ENCODE peak calls at places on chromosomes 7 and 10, in four cellular contexts. K is GDM1; Z is stimulated activated CD4-positive, alpha-beta T cell treated with anti-CD3 and anti-CD28 coated beads, Interleukin-4, amount 100 ng/mL, for 1 hour; A is amygdala. F is an unnamed sample.

GRCh38 chr10:16964571-16965241 is 147.5 kb upstream of the RSU1 start:
- DNase-seq in K (no peak), A (no peak), Z (no peak), F (no peak)

GRCh38 chr7:102260856-102261255 is 25.8 kb upstream of the SH2B2 start:
- DNase-seq in A (peak), K (no peak), Z (no peak), F (no peak)

GRCh38 chr10:123997486-123998196 is 95.8 kb downstream of the CHST15 start:
- DNase-seq in Z (no peak), A (no peak), K (no peak), F (peak)

GRCh38 chr7:41685684-41686083 is 17.2 kb downstream of the INHBA start:
- DNase-seq in Z (no peak), A (no peak), K (no peak), F (no peak)

GRCh38 chr7:31633894-31634494 is 53.0 kb upstream of the PPP1R17 start:
- DNase-seq in A (no peak), Z (no peak), K (no peak), F (no peak)

GRCh38 chr10:44177610-44178009 is 207.3 kb downstream of the CXCL12 start:
- DNase-seq in K (no peak), Z (no peak), A (no peak), F (no peak)

GRCh38 chr10:58385784-58386112 is 538 bp downstream of the TFAM start:
- DNase-seq in Z (peak), K (no peak), A (no peak), F (no peak)

GRCh38 chr7:48962821-48963505 is 38.6 kb downstream of the CDC14C start:
- DNase-seq in K (no peak), A (no peak), Z (no peak), F (no peak)

GRCh38 chr7:17910377-17910776 is 29.9 kb downstream of the SNX13 start:
- DNase-seq in K (no peak), Z (no peak), A (no peak), F (no peak)

GRCh38 chr7:68807681-68808080 is 790.6 kb upstream of the AUTS2 start:
- DNase-seq in Z (no peak), K (no peak), A (no peak), F (no peak)

GRCh38 chr10:35447693-35448407 is 111.5 kb downstream of the CCNY start:
- DNase-seq in Z (no peak), K (no peak), A (no peak), F (no peak)

GRCh38 chr10:48506147-48506917 is 98.5 kb downstream of the ARHGAP22 start:
- DNase-seq in A (no peak), Z (no peak), K (peak), F (no peak)

GRCh38 chr10:121696854-121697253 is 98.6 kb upstream of the FGFR2 start:
- DNase-seq in K (no peak), Z (no peak), A (no peak), F (no peak)

GRCh38 chr7:87231243-87231642 is 11.7 kb upstream of the TMEM243 start:
- DNase-seq in A (peak), K (no peak), Z (no peak), F (no peak)

GRCh38 chr10:26269754-26270153 is 53.2 kb downstream of the GAD2 start:
- DNase-seq in K (peak), Z (no peak), A (no peak), F (no peak)

GRCh38 chr10:2525781-2526180 is 541.6 kb upstream of the PFKP start:
- DNase-seq in A (no peak), K (no peak), Z (no peak), F (no peak)

GRCh38 chr7:155733582-155734444 is 78.5 kb downstream of the SHH start:
- DNase-seq in Z (no peak), A (no peak), K (no peak), F (no peak)

GRCh38 chr10:93616844-93617360 is 4.6 kb downstream of the PDE6C start:
- DNase-seq in A (no peak), K (no peak), Z (no peak), F (no peak)

GRCh38 chr10:43076876-43077420 is at the start of gene RET:
- DNase-seq in K (no peak), Z (no peak), A (no peak), F (no peak)

GRCh38 chr7:133099887-133100286 is 18.0 kb upstream of the CHCHD3 start:
- DNase-seq in K (no peak), A (no peak), Z (no peak), F (no peak)

GRCh38 chr7:100397336-100398081 is 24.2 kb downstream of the PILRA start:
- DNase-seq in K (no peak), Z (no peak), A (no peak), F (no peak)

GRCh38 chr10:6563075-6563474 is 17.0 kb downstream of the PRKCQ start:
- DNase-seq in Z (peak), A (no peak), K (no peak), F (no peak)

GRCh38 chr10:104639595-104640338 is 1.3 kb upstream of the SORCS3 start:
- DNase-seq in Z (no peak), K (no peak), A (no peak), F (no peak)

GRCh38 chr10:29735628-29736324 is 101.0 kb upstream of the SVIL start:
- DNase-seq in A (no peak), Z (peak), K (peak), F (peak)

GRCh38 chr7:31864646-31865045 is 177.6 kb downstream of the PPP1R17 start:
- DNase-seq in K (no peak), Z (no peak), A (no peak), F (no peak)

GRCh38 chr10:12081470-12081869 is 12.7 kb downstream of the DHTKD1 start:
- DNase-seq in K (no peak), Z (no peak), A (no peak), F (no peak)

GRCh38 chr7:91468231-91468630 is 204.0 kb downstream of the FZD1 start:
- DNase-seq in A (no peak), Z (no peak), K (no peak), F (no peak)

GRCh38 chr10:115857856-115858255 is 415.1 kb downstream of the GFRA1 start:
- DNase-seq in K (no peak), Z (no peak), A (no peak), F (no peak)

GRCh38 chr7:108526768-108527017 is 758 bp upstream of the PNPLA8 start:
- DNase-seq in A (no peak), K (no peak), Z (no peak), F (no peak)

GRCh38 chr10:74419491-74420466 is 268.8 kb downstream of the ADK start:
- DNase-seq in K (no peak), Z (peak), A (no peak), F (no peak)

GRCh38 chr10:26806557-26806956 is 54.2 kb downstream of the ABI1 start:
- DNase-seq in Z (no peak), A (no peak), K (no peak), F (no peak)

GRCh38 chr7:26006421-26006820 is 145.6 kb upstream of the NFE2L3 start:
- DNase-seq in A (no peak), K (no peak), Z (no peak), F (no peak)

GRCh38 chr7:130853503-130854279 is 119.7 kb upstream of the KLF14 start:
- DNase-seq in K (no peak), A (no peak), Z (no peak), F (no peak)

GRCh38 chr10:843703-844102 is 87.8 kb downstream of the LARP4B start:
- DNase-seq in K (no peak), A (no peak), Z (no peak), F (no peak)

GRCh38 chr10:70539471-70539870 is 60.9 kb downstream of the PALD1 start:
- DNase-seq in A (no peak), K (no peak), Z (no peak), F (no peak)

GRCh38 chr7:163971-164881 is 28.1 kb upstream of the FAM20C start:
- DNase-seq in Z (no peak), K (no peak), A (no peak), F (no peak)

GRCh38 chr10:44934416-44935200 is 23.5 kb downstream of the TMEM72 start:
- DNase-seq in K (no peak), A (no peak), Z (no peak), F (no peak)

GRCh38 chr7:35820858-35821257 is 20.0 kb downstream of the SEPTIN7 start:
- DNase-seq in A (no peak), K (no peak), Z (no peak), F (no peak)

GRCh38 chr10:31940839-31941653 is 12.4 kb upstream of the ARHGAP12 start:
- DNase-seq in A (no peak), K (no peak), Z (no peak), F (no peak)